ENCODE peak calls at places on chromosomes 7 and 10, in six cellular contexts. N, V, W, H, E and B are unnamed samples.

GRCh38 chr7:50653997-50654425 is 88.8 kb upstream of the DDC start:
- DNase-seq in H (peak; percentile 66), V (no peak), N (no peak), E (peak; percentile 16), W (peak; percentile 77), B (no peak)

GRCh38 chr10:22681783-22682183 is 32.6 kb downstream of the PIP4K2A start:
- DNase-seq in V (no peak), N (peak; percentile 85), E (no peak), W (peak; percentile 84), H (peak; percentile 87), B (no peak)

GRCh38 chr10:95728535-95728934 is 27.4 kb upstream of the ENTPD1 start:
- DNase-seq in V (no peak), N (no peak), W (peak; percentile 64), H (peak; percentile 58), E (no peak), B (no peak)

GRCh38 chr10:110916554-110917346 is 2.2 kb downstream of the BBIP1 start:
- DNase-seq in W (peak; percentile 87), N (no peak), E (no peak), V (no peak), H (peak; percentile 63), B (no peak)

GRCh38 chr10:60950312-60950711 is 6.3 kb upstream of the RHOBTB1 start:
- DNase-seq in E (no peak), H (no peak), N (no peak), V (no peak), W (no peak), B (no peak)

GRCh38 chr7:105890290-105890997 is 14.0 kb upstream of the ATXN7L1 start:
- DNase-seq in N (peak; percentile 64), E (no peak), W (peak; percentile 20), H (no peak), V (no peak), B (no peak)

GRCh38 chr10:19993714-19994343 is 177.6 kb downstream of the PLXDC2 start:
- DNase-seq in N (no peak), E (no peak), H (peak; percentile 23), W (peak; percentile 57), V (no peak), B (no peak)

GRCh38 chr7:103866919-103867318 is 122.5 kb downstream of the RELN start:
- DNase-seq in V (peak; percentile 72), E (no peak), N (no peak), W (no peak), H (no peak), B (peak; percentile 18)

GRCh38 chr10:126639084-126639483 is 31.4 kb downstream of the C10orf90 start:
- DNase-seq in V (no peak), N (no peak), W (no peak), E (no peak), H (no peak), B (no peak)